ENCODE peak calls at places on chromosomes 11 and 22, in eight cellular contexts. One of them, this sample, is unnamed.

GRCh38 chr11:1192741-1193325 is 30.0 kb upstream of the MUC5B start:
- DNase-seq in activated CD8-positive, alpha-beta T cell treated with anti-CD3 and anti-CD28 coated beads for 36 hours: no peak
- DNase-seq in ureter: no peak
- DNase-seq in NCI-H460: no peak
- DNase-seq in CD8-positive, alpha-beta T cell: no peak
- DNase-seq in posterior cingulate gyrus: peak; percentile 79
- DNase-seq in activated CD4-positive, alpha-beta T cell treated with anti-CD3 and anti-CD28 coated beads, Interleukin-2, amount 10 ng/mL, durations not matched to agents 7 days and 5 days: no peak
- DNase-seq in glutamatergic neuron: no peak
- DNase-seq in this sample: no peak

GRCh38 chr11:9489366-9489765 is 28.6 kb downstream of the ZNF143 start:
- DNase-seq in glutamatergic neuron: no peak
- DNase-seq in ureter: no peak
- DNase-seq in posterior cingulate gyrus: no peak
- DNase-seq in activated CD8-positive, alpha-beta T cell treated with anti-CD3 and anti-CD28 coated beads for 36 hours: no peak
- DNase-seq in CD8-positive, alpha-beta T cell: no peak
- DNase-seq in activated CD4-positive, alpha-beta T cell treated with anti-CD3 and anti-CD28 coated beads, Interleukin-2, amount 10 ng/mL, durations not matched to agents 7 days and 5 days: no peak
- DNase-seq in NCI-H460: no peak
- DNase-seq in this sample: no peak

GRCh38 chr11:417652-418342 is 3.0 kb upstream of the SIGIRR start:
- DNase-seq in NCI-H460: no peak
- DNase-seq in ureter: no peak
- DNase-seq in CD8-positive, alpha-beta T cell: no peak
- DNase-seq in activated CD4-positive, alpha-beta T cell treated with anti-CD3 and anti-CD28 coated beads, Interleukin-2, amount 10 ng/mL, durations not matched to agents 7 days and 5 days: no peak
- DNase-seq in activated CD8-positive, alpha-beta T cell treated with anti-CD3 and anti-CD28 coated beads for 36 hours: peak; percentile 2
- DNase-seq in posterior cingulate gyrus: no peak
- DNase-seq in glutamatergic neuron: no peak
- DNase-seq in this sample: peak; percentile 24

GRCh38 chr11:47768090-47768620 is 1.0 kb upstream of the FNBP4 start:
- DNase-seq in activated CD4-positive, alpha-beta T cell treated with anti-CD3 and anti-CD28 coated beads, Interleukin-2, amount 10 ng/mL, durations not matched to agents 7 days and 5 days: peak; percentile 37
- DNase-seq in ureter: peak; percentile 73
- DNase-seq in glutamatergic neuron: peak; percentile 29
- DNase-seq in NCI-H460: peak; percentile 73
- DNase-seq in activated CD8-positive, alpha-beta T cell treated with anti-CD3 and anti-CD28 coated beads for 36 hours: peak; percentile 45
- DNase-seq in CD8-positive, alpha-beta T cell: no peak
- DNase-seq in posterior cingulate gyrus: peak; percentile 83
- DNase-seq in this sample: peak; percentile 80

GRCh38 chr22:45859231-45860161 is 117.5 kb downstream of the WNT7B start:
- DNase-seq in activated CD8-positive, alpha-beta T cell treated with anti-CD3 and anti-CD28 coated beads for 36 hours: no peak
- DNase-seq in NCI-H460: no peak
- DNase-seq in activated CD4-positive, alpha-beta T cell treated with anti-CD3 and anti-CD28 coated beads, Interleukin-2, amount 10 ng/mL, durations not matched to agents 7 days and 5 days: no peak
- DNase-seq in ureter: no peak
- DNase-seq in glutamatergic neuron: no peak
- DNase-seq in posterior cingulate gyrus: peak; percentile 76
- DNase-seq in CD8-positive, alpha-beta T cell: no peak
- DNase-seq in this sample: no peak

GRCh38 chr11:60771146-60771545 is 14.0 kb upstream of the MS4A10 start:
- DNase-seq in CD8-positive, alpha-beta T cell: no peak
- DNase-seq in activated CD8-positive, alpha-beta T cell treated with anti-CD3 and anti-CD28 coated beads for 36 hours: no peak
- DNase-seq in activated CD4-positive, alpha-beta T cell treated with anti-CD3 and anti-CD28 coated beads, Interleukin-2, amount 10 ng/mL, durations not matched to agents 7 days and 5 days: no peak
- DNase-seq in posterior cingulate gyrus: no peak
- DNase-seq in ureter: no peak
- DNase-seq in glutamatergic neuron: no peak
- DNase-seq in NCI-H460: no peak
- DNase-seq in this sample: no peak

GRCh38 chr22:17171016-17171312 is 11.9 kb upstream of the HDHD5 start:
- DNase-seq in NCI-H460: peak; percentile 57
- DNase-seq in posterior cingulate gyrus: no peak
- DNase-seq in ureter: no peak
- DNase-seq in activated CD4-positive, alpha-beta T cell treated with anti-CD3 and anti-CD28 coated beads, Interleukin-2, amount 10 ng/mL, durations not matched to agents 7 days and 5 days: no peak
- DNase-seq in CD8-positive, alpha-beta T cell: no peak
- DNase-seq in glutamatergic neuron: no peak
- DNase-seq in activated CD8-positive, alpha-beta T cell treated with anti-CD3 and anti-CD28 coated beads for 36 hours: no peak
- DNase-seq in this sample: no peak

GRCh38 chr11:127274328-127274676 is 273.7 kb upstream of the KIRREL3 start:
- DNase-seq in activated CD8-positive, alpha-beta T cell treated with anti-CD3 and anti-CD28 coated beads for 36 hours: no peak
- DNase-seq in ureter: no peak
- DNase-seq in CD8-positive, alpha-beta T cell: no peak
- DNase-seq in posterior cingulate gyrus: no peak
- DNase-seq in glutamatergic neuron: no peak
- DNase-seq in activated CD4-positive, alpha-beta T cell treated with anti-CD3 and anti-CD28 coated beads, Interleukin-2, amount 10 ng/mL, durations not matched to agents 7 days and 5 days: no peak
- DNase-seq in NCI-H460: no peak
- DNase-seq in this sample: no peak

GRCh38 chr22:19038164-19038546 is 84.1 kb downstream of the DGCR2 start:
- DNase-seq in activated CD4-positive, alpha-beta T cell treated with anti-CD3 and anti-CD28 coated beads, Interleukin-2, amount 10 ng/mL, durations not matched to agents 7 days and 5 days: no peak
- DNase-seq in glutamatergic neuron: no peak
- DNase-seq in activated CD8-positive, alpha-beta T cell treated with anti-CD3 and anti-CD28 coated beads for 36 hours: no peak
- DNase-seq in CD8-positive, alpha-beta T cell: no peak
- DNase-seq in ureter: no peak
- DNase-seq in posterior cingulate gyrus: peak; percentile 69
- DNase-seq in NCI-H460: no peak
- DNase-seq in this sample: no peak

GRCh38 chr11:117993988-117994741 is 8.0 kb downstream of the IL10RA start:
- DNase-seq in NCI-H460: no peak
- DNase-seq in activated CD4-positive, alpha-beta T cell treated with anti-CD3 and anti-CD28 coated beads, Interleukin-2, amount 10 ng/mL, durations not matched to agents 7 days and 5 days: no peak
- DNase-seq in CD8-positive, alpha-beta T cell: no peak
- DNase-seq in activated CD8-positive, alpha-beta T cell treated with anti-CD3 and anti-CD28 coated beads for 36 hours: peak; percentile 1
- DNase-seq in ureter: no peak
- DNase-seq in posterior cingulate gyrus: no peak
- DNase-seq in glutamatergic neuron: no peak
- DNase-seq in this sample: no peak

GRCh38 chr22:50011447-50012200 is 941 bp downstream of the IL17REL start:
- DNase-seq in CD8-positive, alpha-beta T cell: no peak
- DNase-seq in activated CD8-positive, alpha-beta T cell treated with anti-CD3 and anti-CD28 coated beads for 36 hours: no peak
- DNase-seq in NCI-H460: no peak
- DNase-seq in glutamatergic neuron: no peak
- DNase-seq in ureter: no peak
- DNase-seq in activated CD4-positive, alpha-beta T cell treated with anti-CD3 and anti-CD28 coated beads, Interleukin-2, amount 10 ng/mL, durations not matched to agents 7 days and 5 days: no peak
- DNase-seq in posterior cingulate gyrus: no peak
- DNase-seq in this sample: no peak

GRCh38 chr11:67437082-67437821 is at the start of gene PTPRCAP:
- DNase-seq in activated CD4-positive, alpha-beta T cell treated with anti-CD3 and anti-CD28 coated beads, Interleukin-2, amount 10 ng/mL, durations not matched to agents 7 days and 5 days: peak; percentile 83
- DNase-seq in posterior cingulate gyrus: no peak
- DNase-seq in activated CD8-positive, alpha-beta T cell treated with anti-CD3 and anti-CD28 coated beads for 36 hours: peak; percentile 84
- DNase-seq in ureter: no peak
- DNase-seq in NCI-H460: no peak
- DNase-seq in glutamatergic neuron: no peak
- DNase-seq in CD8-positive, alpha-beta T cell: peak; percentile 88
- DNase-seq in this sample: peak; percentile 41

GRCh38 chr11:115153731-115154354 is 350.4 kb downstream of the CADM1 start:
- DNase-seq in glutamatergic neuron: no peak
- DNase-seq in posterior cingulate gyrus: no peak
- DNase-seq in activated CD8-positive, alpha-beta T cell treated with anti-CD3 and anti-CD28 coated beads for 36 hours: no peak
- DNase-seq in activated CD4-positive, alpha-beta T cell treated with anti-CD3 and anti-CD28 coated beads, Interleukin-2, amount 10 ng/mL, durations not matched to agents 7 days and 5 days: no peak
- DNase-seq in CD8-positive, alpha-beta T cell: no peak
- DNase-seq in ureter: no peak
- DNase-seq in NCI-H460: no peak
- DNase-seq in this sample: no peak

GRCh38 chr11:69493931-69494821 is 12.7 kb downstream of the LINC01488 start:
- DNase-seq in activated CD8-positive, alpha-beta T cell treated with anti-CD3 and anti-CD28 coated beads for 36 hours: no peak
- DNase-seq in ureter: no peak
- DNase-seq in CD8-positive, alpha-beta T cell: no peak
- DNase-seq in glutamatergic neuron: no peak
- DNase-seq in activated CD4-positive, alpha-beta T cell treated with anti-CD3 and anti-CD28 coated beads, Interleukin-2, amount 10 ng/mL, durations not matched to agents 7 days and 5 days: no peak
- DNase-seq in posterior cingulate gyrus: peak; percentile 69
- DNase-seq in NCI-H460: no peak
- DNase-seq in this sample: peak; percentile 17

GRCh38 chr11:59866397-59866796 is at the start of gene TCN1:
- DNase-seq in activated CD4-positive, alpha-beta T cell treated with anti-CD3 and anti-CD28 coated beads, Interleukin-2, amount 10 ng/mL, durations not matched to agents 7 days and 5 days: no peak
- DNase-seq in glutamatergic neuron: no peak
- DNase-seq in activated CD8-positive, alpha-beta T cell treated with anti-CD3 and anti-CD28 coated beads for 36 hours: no peak
- DNase-seq in ureter: no peak
- DNase-seq in posterior cingulate gyrus: no peak
- DNase-seq in CD8-positive, alpha-beta T cell: no peak
- DNase-seq in NCI-H460: no peak
- DNase-seq in this sample: no peak

This sample was measured in left cardiac atrium.